ENCODE peak calls at places on chromosomes 7 and 10, in seven cellular contexts. V, M, K, T, S, U and A are unnamed samples.

GRCh38 chr7:47743898-47744612 is 162.1 kb upstream of the TNS3 start:
- DNase-seq in U (peak), K (no peak), T (no peak), M (no peak), S (no peak), V (no peak), A (no peak)

GRCh38 chr10:80571352-80571751 is 33.6 kb downstream of the SH2D4B start:
- DNase-seq in V (no peak), M (no peak), K (no peak), S (peak), U (no peak), T (no peak), A (peak)

GRCh38 chr7:101846006-101846405 is 28.6 kb downstream of the CUX1 start:
- DNase-seq in S (no peak), K (no peak), M (no peak), T (no peak), V (no peak), U (no peak), A (no peak)

GRCh38 chr10:4343798-4344370 is 482.1 kb upstream of the AKR1E2 start:
- DNase-seq in V (no peak), T (no peak), M (no peak), U (peak), S (no peak), K (no peak), A (no peak)

GRCh38 chr7:28738384-28738783 is 219.7 kb downstream of the TRIL start:
- DNase-seq in V (no peak), S (no peak), U (no peak), M (no peak), K (no peak), T (no peak), A (no peak)

GRCh38 chr10:22554481-22555182 is 159.7 kb downstream of the PIP4K2A start:
- DNase-seq in T (no peak), S (no peak), U (peak), M (peak), V (peak), K (no peak), A (peak)

GRCh38 chr10:132158122-132158741 is 28.5 kb upstream of the DPYSL4 start:
- DNase-seq in M (no peak), S (no peak), K (no peak), T (no peak), V (no peak), U (no peak), A (no peak)

GRCh38 chr7:155652156-155653124 is 8.0 kb downstream of the RBM33 start:
- DNase-seq in V (no peak), U (no peak), S (no peak), K (no peak), T (no peak), M (no peak), A (no peak)

GRCh38 chr7:410395-410910 is 109.2 kb downstream of the PDGFA start:
- DNase-seq in M (no peak), V (no peak), S (peak), T (no peak), K (no peak), U (no peak), A (no peak)

GRCh38 chr10:77965294-77965693 is 38.7 kb upstream of the DLG5 start:
- DNase-seq in K (no peak), U (peak), M (no peak), S (no peak), T (no peak), V (no peak), A (no peak)

GRCh38 chr7:4882169-4882741 is 1.3 kb downstream of the RADIL start:
- DNase-seq in T (no peak), K (no peak), U (peak), M (peak), S (peak), V (peak), A (no peak)

GRCh38 chr10:71049994-71050393 is 161.6 kb upstream of the PCBD1 start:
- DNase-seq in U (no peak), V (no peak), S (no peak), M (no peak), T (no peak), K (no peak), A (no peak)

GRCh38 chr10:70540789-70541360 is 61.7 kb downstream of the PRF1 start:
- DNase-seq in U (no peak), V (no peak), T (no peak), M (no peak), K (no peak), S (no peak), A (no peak)

GRCh38 chr7:104267701-104268368 is 60.0 kb upstream of the ORC5 start:
- DNase-seq in S (no peak), U (no peak), V (no peak), K (no peak), T (no peak), M (no peak), A (no peak)

GRCh38 chr10:71419002-71419540 is 22.4 kb downstream of the CDH23 start:
- DNase-seq in V (no peak), T (no peak), S (peak), U (no peak), K (no peak), M (no peak), A (peak)

GRCh38 chr10:86536294-86536861 is 14.8 kb upstream of the WAPL start:
- DNase-seq in T (peak), S (no peak), V (no peak), M (no peak), U (no peak), K (peak), A (no peak)

GRCh38 chr7:96778263-96778662 is 68.6 kb upstream of the SEM1 start:
- DNase-seq in V (no peak), S (no peak), T (no peak), U (no peak), M (no peak), K (no peak), A (no peak)

GRCh38 chr10:96413151-96413787 is 54.5 kb upstream of the OPALIN start:
- DNase-seq in S (peak), V (no peak), U (no peak), T (no peak), M (no peak), K (no peak), A (no peak)

GRCh38 chr7:73865738-73866445 is 4.9 kb downstream of the TMEM270 start:
- DNase-seq in K (no peak), T (no peak), S (no peak), V (no peak), M (no peak), U (peak), A (no peak)

GRCh38 chr7:774161-775109 is 47.4 kb upstream of the PRKAR1B start:
- DNase-seq in K (peak), S (no peak), T (peak), U (no peak), M (no peak), V (peak), A (peak)

GRCh38 chr7:132755538-132756481 is 179.5 kb upstream of the PLXNA4 start:
- DNase-seq in U (no peak), T (no peak), M (no peak), K (no peak), V (no peak), S (no peak), A (no peak)

GRCh38 chr10:132326925-132327324 is 5.1 kb upstream of the LRRC27 start:
- DNase-seq in M (no peak), T (no peak), S (no peak), V (no peak), K (no peak), U (no peak), A (no peak)

GRCh38 chr7:149878523-149878921 is 4.8 kb downstream of the ATP6V0E2 start:
- DNase-seq in K (no peak), U (no peak), V (no peak), S (no peak), T (no peak), M (no peak), A (no peak)

GRCh38 chr10:71210031-71210871 is 2.1 kb upstream of the UNC5B start:
- DNase-seq in S (peak), T (no peak), U (no peak), V (no peak), M (no peak), K (no peak), A (no peak)

GRCh38 chr7:120927454-120928103 is 23.0 kb upstream of the ING3 start:
- DNase-seq in K (no peak), V (no peak), U (no peak), T (no peak), M (no peak), S (no peak), A (no peak)

GRCh38 chr7:22110227-22110839 is 164.6 kb upstream of the CDCA7L start:
- DNase-seq in V (peak), S (no peak), U (peak), M (peak), T (peak), K (peak), A (no peak)

GRCh38 chr10:132986076-132986475 is 43.7 kb upstream of the CFAP46 start:
- DNase-seq in V (no peak), K (no peak), T (no peak), U (no peak), S (no peak), M (no peak), A (no peak)

GRCh38 chr7:68186072-68186471 is 1189.4 kb downstream of the TYW1 start:
- DNase-seq in T (no peak), U (no peak), V (no peak), K (no peak), M (no peak), S (no peak), A (no peak)

GRCh38 chr10:110005716-110006115 is 2.1 kb upstream of the ADD3 start:
- DNase-seq in T (peak), M (no peak), K (no peak), U (peak), V (peak), S (no peak), A (no peak)

DNA sequence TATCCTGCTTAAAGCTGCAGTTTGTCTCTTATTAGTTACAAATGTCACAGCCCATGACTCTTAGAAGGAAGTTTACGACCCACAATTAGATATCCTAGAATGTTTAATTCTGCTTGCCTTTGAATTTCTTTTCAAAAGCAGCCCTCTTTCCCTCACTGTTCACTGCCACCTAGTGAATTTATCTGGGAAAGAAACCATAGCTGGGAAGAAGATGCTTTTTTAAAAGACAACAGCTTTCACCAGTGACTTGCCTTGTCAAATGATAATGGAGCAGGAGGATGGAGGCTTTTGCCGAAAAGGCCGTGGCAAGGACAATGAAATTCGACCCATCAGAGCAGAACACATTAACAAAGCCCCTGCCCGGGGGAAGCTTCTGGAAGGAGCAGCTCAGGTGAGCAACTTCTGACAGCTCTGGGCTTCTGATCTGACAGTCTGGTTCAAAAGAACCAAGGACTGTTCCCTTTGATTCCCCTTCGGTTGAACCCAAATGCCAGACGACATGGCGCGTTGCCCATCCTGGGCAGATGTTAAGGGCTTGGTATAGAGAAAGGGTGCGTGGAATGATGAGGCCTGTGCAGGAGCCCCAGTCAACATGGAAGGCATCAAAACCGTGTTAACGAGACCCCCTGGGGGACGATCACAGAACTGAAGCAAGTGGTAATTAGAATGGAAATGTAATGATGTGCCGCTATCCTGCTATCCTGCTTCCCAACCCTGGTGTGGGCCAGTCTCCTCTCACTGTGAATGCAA is 236.8 kb downstream of the FRMD4A start:
- DNase-seq in U (peak), M (no peak), K (no peak), V (peak), T (no peak), S (no peak), A (no peak)
- TF ChIP-seq CTCF in U (peak), M (no peak), K (peak), V (peak), T (peak), S (no peak), A (peak)

GRCh38 chr10:100155936-100156335 is 29.9 kb downstream of the ERLIN1 start:
- DNase-seq in K (no peak), V (no peak), M (no peak), T (no peak), S (no peak), U (no peak), A (no peak)

GRCh38 chr10:100153239-100153840 is 32.5 kb downstream of the ERLIN1 start:
- DNase-seq in S (no peak), U (no peak), T (no peak), V (no peak), M (no peak), K (no peak), A (no peak)

GRCh38 chr10:100163704-100164621 is 21.9 kb downstream of the ERLIN1 start:
- DNase-seq in M (no peak), S (no peak), U (no peak), V (no peak), T (no peak), K (no peak), A (no peak)

GRCh38 chr10:100157140-100157539 is 28.7 kb downstream of the ERLIN1 start:
- DNase-seq in U (no peak), M (no peak), K (no peak), V (no peak), S (no peak), T (no peak), A (no peak)

DNA sequence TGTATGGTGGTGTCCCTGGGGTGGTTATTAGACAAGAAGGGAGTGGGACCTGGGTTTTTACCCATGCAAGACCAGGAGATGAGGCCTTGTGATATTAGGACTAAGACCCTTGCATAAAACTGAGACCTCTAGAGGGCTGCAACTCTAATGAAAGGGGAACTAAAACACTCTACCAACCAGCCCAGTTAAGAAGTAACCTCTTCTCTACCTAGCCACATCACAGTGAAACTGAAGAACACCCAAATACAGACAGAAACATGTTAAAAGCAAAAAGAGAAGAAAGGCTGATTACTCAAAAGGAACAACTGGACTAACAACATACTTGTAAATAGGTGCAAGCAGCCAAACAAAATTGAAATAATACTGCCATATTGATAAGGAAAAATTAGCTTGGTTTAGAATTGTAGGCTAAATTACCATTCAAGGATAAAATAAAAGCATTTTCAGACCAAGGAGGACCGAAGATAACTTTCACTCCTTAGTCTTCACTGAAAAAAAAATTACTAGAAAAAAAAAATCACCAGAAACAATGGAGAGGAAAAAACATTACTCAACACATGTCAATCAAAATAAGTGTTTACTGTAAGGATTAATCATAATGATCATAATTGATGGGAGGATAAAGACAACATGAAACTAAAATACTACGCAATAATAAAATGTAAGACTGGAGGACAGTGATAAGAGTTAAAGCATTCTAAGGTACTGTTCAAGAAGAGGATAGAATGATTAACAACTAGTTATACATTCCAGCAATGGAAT is 27.6 kb downstream of the ERLIN1 start:
- DNase-seq in K (no peak), V (no peak), U (no peak), M (no peak), S (no peak), T (no peak), A (no peak)
- TF ChIP-seq CTCF in K (no peak), V (no peak), U (no peak), M (no peak), S (no peak), T (no peak), A (no peak)

GRCh38 chr7:153524070-153524601 is 528.1 kb upstream of the DPP6 start:
- DNase-seq in V (no peak), M (no peak), K (no peak), S (no peak), U (no peak), T (no peak), A (no peak)

GRCh38 chr7:153530441-153530840 is 521.8 kb upstream of the DPP6 start:
- DNase-seq in T (no peak), V (no peak), K (no peak), M (no peak), S (no peak), U (no peak), A (no peak)

GRCh38 chr7:153529100-153529499 is 523.1 kb upstream of the DPP6 start:
- DNase-seq in T (no peak), U (no peak), M (no peak), V (no peak), S (no peak), K (no peak), A (no peak)

GRCh38 chr7:153532321-153532720 is 519.9 kb upstream of the DPP6 start:
- DNase-seq in V (no peak), T (no peak), K (no peak), M (no peak), U (no peak), S (no peak), A (no peak)

GRCh38 chr7:153529651-153530165 is 522.5 kb upstream of the DPP6 start:
- DNase-seq in V (no peak), U (no peak), T (no peak), S (no peak), K (no peak), M (no peak), A (no peak)
- TF ChIP-seq CTCF in V (no peak), U (no peak), T (no peak), S (no peak), K (no peak), M (no peak), A (no peak)

GRCh38 chr10:68001539-68001938 is 73.5 kb downstream of the HERC4 start:
- DNase-seq in V (no peak), K (no peak), S (no peak), T (no peak), M (no peak), U (no peak), A (no peak)
- TF ChIP-seq CTCF in V (no peak), K (no peak), S (no peak), T (no peak), M (no peak), U (no peak), A (no peak)

GRCh38 chr7:98755138-98755898 is 114.5 kb downstream of the TMEM130 start:
- DNase-seq in S (no peak), V (no peak), M (no peak), T (no peak), U (no peak), K (no peak), A (no peak)
- TF ChIP-seq CTCF in S (no peak), V (no peak), M (no peak), T (no peak), U (no peak), K (no peak), A (no peak)